ENCODE peak calls at places on chromosomes 1 and 21, in six cellular contexts. One of them, this sample, is unnamed.

GRCh38 chr1:233060595-233060994 is 110.2 kb downstream of the NTPCR start:
- DNase-seq in mesenchymal stem cell: no peak
- DNase-seq in H9: no peak
- DNase-seq in H1: no peak
- DNase-seq in IMR-90: no peak
- DNase-seq in mesendoderm: peak; percentile 58
- DNase-seq in this sample: no peak

GRCh38 chr21:18285379-18285778 is 40.7 kb downstream of the CHODL start:
- DNase-seq in mesendoderm: no peak
- DNase-seq in mesenchymal stem cell: no peak
- DNase-seq in H1: no peak
- DNase-seq in H9: no peak
- DNase-seq in IMR-90: no peak
- DNase-seq in this sample: no peak

GRCh38 chr1:116751626-116752025 is 2.6 kb upstream of the CD2 start:
- DNase-seq in H1: no peak
- DNase-seq in IMR-90: no peak
- DNase-seq in mesendoderm: no peak
- DNase-seq in H9: no peak
- DNase-seq in mesenchymal stem cell: no peak
- DNase-seq in this sample: no peak

GRCh38 chr1:66354311-66354922 is 179.5 kb upstream of the SGIP1 start:
- DNase-seq in mesendoderm: peak; percentile 96
- DNase-seq in mesenchymal stem cell: peak; percentile 41
- DNase-seq in H1: no peak
- DNase-seq in IMR-90: peak; percentile 69
- DNase-seq in H9: no peak
- DNase-seq in this sample: no peak

GRCh38 chr1:25724201-25724600 is 75.8 kb upstream of the SELENON start:
- DNase-seq in H1: no peak
- DNase-seq in mesenchymal stem cell: no peak
- DNase-seq in H9: no peak
- DNase-seq in IMR-90: no peak
- DNase-seq in mesendoderm: no peak
- DNase-seq in this sample: no peak

GRCh38 chr1:237672748-237673147 is 218.0 kb downstream of the ZP4 start:
- DNase-seq in mesenchymal stem cell: no peak
- DNase-seq in H1: no peak
- DNase-seq in mesendoderm: peak; percentile 44
- DNase-seq in IMR-90: no peak
- DNase-seq in H9: no peak
- DNase-seq in this sample: no peak

GRCh38 chr1:27566462-27567182 is 37.3 kb downstream of the AHDC1 start:
- DNase-seq in H9: no peak
- DNase-seq in mesenchymal stem cell: no peak
- DNase-seq in mesendoderm: no peak
- DNase-seq in IMR-90: no peak
- DNase-seq in H1: no peak
- DNase-seq in this sample: peak; percentile 37

GRCh38 chr1:197663178-197663953 is 111.9 kb downstream of the DENND1B start:
- DNase-seq in mesendoderm: peak; percentile 87
- DNase-seq in mesenchymal stem cell: peak; percentile 35
- DNase-seq in H1: no peak
- DNase-seq in H9: no peak
- DNase-seq in IMR-90: no peak
- DNase-seq in this sample: no peak

GRCh38 chr1:225980005-225980404 is 19.1 kb downstream of the SDE2 start:
- DNase-seq in mesendoderm: no peak
- DNase-seq in H9: no peak
- DNase-seq in mesenchymal stem cell: no peak
- DNase-seq in IMR-90: no peak
- DNase-seq in H1: no peak
- DNase-seq in this sample: no peak

GRCh38 chr1:29398431-29398830 is 162.1 kb downstream of the PTPRU start:
- DNase-seq in H1: no peak
- DNase-seq in mesenchymal stem cell: no peak
- DNase-seq in H9: no peak
- DNase-seq in IMR-90: no peak
- DNase-seq in mesendoderm: no peak
- DNase-seq in this sample: no peak

GRCh38 chr21:36195613-36196012 is 39.0 kb downstream of the DOP1B start:
- DNase-seq in H9: no peak
- DNase-seq in mesenchymal stem cell: no peak
- DNase-seq in mesendoderm: no peak
- DNase-seq in H1: no peak
- DNase-seq in IMR-90: no peak
- DNase-seq in this sample: no peak

GRCh38 chr1:10387611-10388386 is 11.1 kb upstream of the PGD start:
- DNase-seq in H9: no peak
- DNase-seq in mesenchymal stem cell: peak; percentile 66
- DNase-seq in IMR-90: peak; percentile 82
- DNase-seq in H1: no peak
- DNase-seq in mesendoderm: peak; percentile 55
- DNase-seq in this sample: no peak

GRCh38 chr1:197619008-197619640 is 156.2 kb downstream of the DENND1B start:
- DNase-seq in mesenchymal stem cell: peak; percentile 32
- DNase-seq in IMR-90: peak; percentile 48
- DNase-seq in mesendoderm: peak; percentile 16
- DNase-seq in H9: no peak
- DNase-seq in H1: no peak
- DNase-seq in this sample: no peak

GRCh38 chr21:46081022-46081861 is 16.7 kb upstream of the COL6A2 start:
- DNase-seq in H1: no peak
- DNase-seq in IMR-90: no peak
- DNase-seq in mesenchymal stem cell: no peak
- DNase-seq in H9: peak; percentile 27
- DNase-seq in mesendoderm: no peak
- DNase-seq in this sample: no peak

GRCh38 chr1:169914534-169914933 is 20.8 kb upstream of the SCYL3 start:
- DNase-seq in H1: no peak
- DNase-seq in H9: no peak
- DNase-seq in mesendoderm: no peak
- DNase-seq in IMR-90: peak; percentile 65
- DNase-seq in mesenchymal stem cell: no peak
- DNase-seq in this sample: no peak

GRCh38 chr1:7218210-7218832 is 433.1 kb downstream of the CAMTA1 start:
- DNase-seq in IMR-90: peak; percentile 63
- DNase-seq in mesenchymal stem cell: peak; percentile 54
- DNase-seq in H1: peak; percentile 78
- DNase-seq in mesendoderm: peak; percentile 74
- DNase-seq in H9: peak; percentile 60
- DNase-seq in this sample: peak; percentile 46

GRCh38 chr1:224615861-224616760 is at the start of gene CNIH3:
- DNase-seq in H9: peak; percentile 90
- DNase-seq in mesendoderm: peak; percentile 94
- DNase-seq in H1: peak; percentile 89
- DNase-seq in IMR-90: peak; percentile 55
- DNase-seq in mesenchymal stem cell: peak; percentile 55
- DNase-seq in this sample: peak; percentile 70

GRCh38 chr1:15156807-15157380 is 3.3 kb downstream of the TMEM51 start:
- DNase-seq in H9: peak; percentile 63
- DNase-seq in mesenchymal stem cell: no peak
- DNase-seq in mesendoderm: no peak
- DNase-seq in H1: no peak
- DNase-seq in IMR-90: no peak
- DNase-seq in this sample: no peak

GRCh38 chr1:46446646-46447498 is 42.8 kb upstream of the DMBX1 start:
- DNase-seq in mesenchymal stem cell: peak; percentile 63
- DNase-seq in IMR-90: peak; percentile 51
- DNase-seq in H9: peak; percentile 95
- DNase-seq in mesendoderm: peak; percentile 90
- DNase-seq in H1: peak; percentile 98
- DNase-seq in this sample: peak; percentile 81

GRCh38 chr1:113792471-113792870 is 19.8 kb downstream of the RSBN1 start:
- DNase-seq in H1: no peak
- DNase-seq in mesendoderm: no peak
- DNase-seq in H9: no peak
- DNase-seq in mesenchymal stem cell: no peak
- DNase-seq in IMR-90: no peak
- DNase-seq in this sample: no peak

GRCh38 chr1:234683856-234684632 is 74.1 kb upstream of the IRF2BP2 start:
- DNase-seq in IMR-90: peak; percentile 75
- DNase-seq in H9: peak; percentile 53
- DNase-seq in H1: no peak
- DNase-seq in mesendoderm: peak; percentile 95
- DNase-seq in mesenchymal stem cell: peak; percentile 85
- DNase-seq in this sample: no peak

GRCh38 chr1:14866841-14867626 is 268.5 kb downstream of the KAZN start:
- DNase-seq in IMR-90: no peak
- DNase-seq in mesenchymal stem cell: no peak
- DNase-seq in mesendoderm: no peak
- DNase-seq in H1: no peak
- DNase-seq in H9: no peak
- DNase-seq in this sample: no peak

DNA sequence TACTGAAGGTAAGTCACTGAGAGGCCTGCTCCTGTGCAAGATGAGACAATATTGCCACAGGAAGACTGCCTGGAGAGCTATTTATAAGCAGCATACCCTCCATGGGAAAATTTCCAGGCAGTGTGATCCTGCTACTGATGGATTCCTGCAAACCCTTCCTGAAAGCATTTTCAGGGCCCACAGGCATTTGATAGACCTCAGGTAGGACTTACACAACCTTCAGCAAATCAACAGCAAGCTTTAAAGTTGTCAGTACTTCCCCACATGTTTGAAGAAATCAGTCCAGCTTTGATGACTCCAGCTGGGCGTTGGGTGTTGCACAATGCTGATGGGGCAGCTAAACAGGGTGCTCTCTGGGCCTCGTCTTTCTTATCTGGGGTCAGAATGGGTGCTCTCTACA is 108.8 kb downstream of the PLXNA2 start:
- DNase-seq in IMR-90: peak; percentile 8
- DNase-seq in mesendoderm: no peak
- DNase-seq in H1: no peak
- DNase-seq in H9: no peak
- DNase-seq in mesenchymal stem cell: peak; percentile 51
- DNase-seq in this sample: no peak
- H2BK5ac ChIP-seq in IMR-90: no peak overlapping the region
- H2BK5ac ChIP-seq in mesendoderm: no peak overlapping the region
- H2BK5ac ChIP-seq in H1: no peak overlapping the region
- H2BK5ac ChIP-seq in H9: no peak overlapping the region
- H2BK5ac ChIP-seq in mesenchymal stem cell: no peak overlapping the region
- H2BK5ac ChIP-seq in this sample: no peak overlapping the region

GRCh38 chr1:18816808-18817207 is 42.7 kb downstream of the TAS1R2 start:
- DNase-seq in mesendoderm: peak; percentile 36
- DNase-seq in H1: no peak
- DNase-seq in H9: no peak
- DNase-seq in mesenchymal stem cell: no peak
- DNase-seq in IMR-90: no peak
- DNase-seq in this sample: no peak

GRCh38 chr1:18819986-18820790 is 39.3 kb downstream of the TAS1R2 start:
- DNase-seq in mesendoderm: no peak
- DNase-seq in IMR-90: no peak
- DNase-seq in H9: no peak
- DNase-seq in H1: no peak
- DNase-seq in mesenchymal stem cell: no peak
- DNase-seq in this sample: no peak

GRCh38 chr1:18819211-18819610 is 40.2 kb downstream of the TAS1R2 start:
- DNase-seq in IMR-90: no peak
- DNase-seq in mesendoderm: peak; percentile 34
- DNase-seq in H1: no peak
- DNase-seq in mesenchymal stem cell: no peak
- DNase-seq in H9: peak; percentile 34
- DNase-seq in this sample: no peak

GRCh38 chr1:18817316-18817715 is 42.1 kb downstream of the TAS1R2 start:
- DNase-seq in mesendoderm: no peak
- DNase-seq in IMR-90: no peak
- DNase-seq in H1: no peak
- DNase-seq in mesenchymal stem cell: no peak
- DNase-seq in H9: no peak
- DNase-seq in this sample: no peak

GRCh38 chr1:18818036-18818435 is 41.4 kb downstream of the TAS1R2 start:
- DNase-seq in H9: no peak
- DNase-seq in mesenchymal stem cell: no peak
- DNase-seq in H1: no peak
- DNase-seq in IMR-90: no peak
- DNase-seq in mesendoderm: no peak
- DNase-seq in this sample: no peak
- H2BK15ac ChIP-seq in H9: no peak overlapping the region
- H2BK15ac ChIP-seq in mesenchymal stem cell: no peak overlapping the region
- H2BK15ac ChIP-seq in H1: no peak overlapping the region
- H2BK15ac ChIP-seq in IMR-90: no peak overlapping the region
- H2BK15ac ChIP-seq in mesendoderm: no peak overlapping the region
- H2BK15ac ChIP-seq in this sample: peak overlapping the region; percentile 37

DNA sequence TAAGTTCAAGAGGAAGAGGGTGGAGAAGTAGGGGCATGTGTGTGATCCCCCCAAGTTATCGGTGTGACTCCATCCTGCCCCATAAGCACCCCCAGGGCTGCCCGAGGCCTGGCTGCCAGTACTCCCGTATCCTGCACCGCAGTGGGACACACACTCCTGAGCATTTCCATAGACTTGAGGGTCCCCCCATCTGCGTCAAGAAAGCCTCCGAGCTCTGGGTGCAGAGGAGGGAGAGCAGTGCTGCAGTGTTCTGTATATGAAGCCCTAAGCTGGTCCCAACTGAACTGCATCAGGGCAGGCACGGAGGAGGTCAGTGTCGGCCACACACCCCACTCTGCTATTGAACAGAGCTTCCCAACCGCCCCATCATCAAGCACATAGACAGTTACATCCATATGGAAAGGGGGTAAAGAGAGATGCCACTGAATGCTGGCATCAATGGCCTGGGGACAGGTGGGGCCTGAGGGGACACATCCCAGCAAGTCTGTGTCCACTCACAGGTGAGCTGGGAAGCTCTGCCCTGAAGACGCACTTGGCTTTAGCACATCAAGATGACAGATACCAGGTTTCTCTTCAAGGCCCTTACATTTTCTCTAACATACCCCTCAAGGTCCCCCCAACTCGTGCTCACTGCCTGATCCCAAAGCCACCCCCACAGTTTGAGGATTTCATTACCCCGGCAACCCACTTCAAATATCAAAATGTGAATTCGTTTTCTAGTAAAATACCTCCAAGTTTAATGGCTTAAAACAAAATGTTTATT is 64.3 kb downstream of the EVA1C start:
- DNase-seq in IMR-90: no peak
- DNase-seq in H1: no peak
- DNase-seq in H9: peak; percentile 22
- DNase-seq in mesendoderm: no peak
- DNase-seq in mesenchymal stem cell: no peak
- DNase-seq in this sample: no peak
- H2BK5ac ChIP-seq in IMR-90: no peak overlapping the region
- H2BK5ac ChIP-seq in H1: no peak overlapping the region
- H2BK5ac ChIP-seq in H9: no peak overlapping the region
- H2BK5ac ChIP-seq in mesendoderm: no peak overlapping the region
- H2BK5ac ChIP-seq in mesenchymal stem cell: no peak overlapping the region
- H2BK5ac ChIP-seq in this sample: no peak overlapping the region

DNA sequence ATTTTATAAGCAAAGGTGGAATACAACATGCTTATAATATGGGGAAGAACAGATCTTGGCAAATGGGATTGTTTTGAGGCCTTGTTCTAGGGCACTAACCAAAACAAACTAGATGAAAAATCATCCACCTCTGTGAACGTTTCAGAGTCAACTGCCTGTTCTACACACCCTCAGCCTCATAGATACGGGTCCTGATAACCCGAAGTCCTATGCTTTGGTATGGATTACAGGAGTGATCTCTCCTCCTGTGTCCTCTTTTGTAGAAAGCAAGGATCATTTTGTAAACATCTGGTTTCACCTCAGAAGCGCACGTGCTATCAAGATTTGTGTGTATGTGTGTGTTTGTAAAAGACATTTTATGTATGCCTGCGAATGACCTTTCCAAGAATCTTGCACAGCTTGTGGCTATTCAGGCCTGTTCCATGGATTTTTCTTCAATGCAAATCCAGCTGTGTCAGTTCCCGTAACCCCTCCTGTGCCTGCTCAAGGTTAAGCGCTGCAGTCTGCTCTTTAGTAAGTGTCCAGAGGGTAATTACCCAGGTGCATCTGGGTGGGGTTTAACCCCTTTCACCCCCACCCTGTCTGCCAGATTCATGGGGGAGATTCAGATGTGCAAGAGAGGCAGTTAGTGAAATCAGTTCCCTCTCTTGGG is 132.4 kb downstream of the ROR1 start:
- DNase-seq in H1: no peak
- DNase-seq in mesenchymal stem cell: no peak
- DNase-seq in H9: no peak
- DNase-seq in mesendoderm: no peak
- DNase-seq in IMR-90: no peak
- DNase-seq in this sample: no peak
- H2BK15ac ChIP-seq in H1: no peak overlapping the region
- H2BK15ac ChIP-seq in mesenchymal stem cell: no peak overlapping the region
- H2BK15ac ChIP-seq in H9: no peak overlapping the region
- H2BK15ac ChIP-seq in mesendoderm: no peak overlapping the region
- H2BK15ac ChIP-seq in IMR-90: no peak overlapping the region
- H2BK15ac ChIP-seq in this sample: no peak overlapping the region

This sample was measured in neuronal stem cell.